ENCODE peak calls at places on chromosomes 5 and 9, in eight cellular contexts. One of them, this sample, is unnamed.

GRCh38 chr9:109699019-109699418 is 81.0 kb upstream of the PALM2AKAP2 start:
- DNase-seq in A549: no peak
- DNase-seq in fibroblast of mammary gland: peak
- DNase-seq in HFF-Myc: no peak
- DNase-seq in cardiac muscle cell: no peak
- DNase-seq in GM23338: no peak
- DNase-seq in lower lobe of right lung: no peak
- DNase-seq in ascending aorta: no peak
- DNase-seq in this sample: no peak

GRCh38 chr9:15246688-15247087 is 60.3 kb downstream of the TTC39B start:
- DNase-seq in A549: no peak
- DNase-seq in fibroblast of mammary gland: peak
- DNase-seq in HFF-Myc: no peak
- DNase-seq in cardiac muscle cell: no peak
- DNase-seq in GM23338: no peak
- DNase-seq in lower lobe of right lung: no peak
- DNase-seq in ascending aorta: no peak
- DNase-seq in this sample: no peak

GRCh38 chr9:135212961-135213360 is 125.5 kb downstream of the OLFM1 start:
- DNase-seq in A549: no peak
- DNase-seq in fibroblast of mammary gland: no peak
- DNase-seq in HFF-Myc: no peak
- DNase-seq in cardiac muscle cell: no peak
- DNase-seq in GM23338: no peak
- DNase-seq in lower lobe of right lung: peak
- DNase-seq in ascending aorta: no peak
- DNase-seq in this sample: no peak

GRCh38 chr5:50799596-50799995 is 133.2 kb downstream of the PARP8 start:
- DNase-seq in A549: no peak
- DNase-seq in fibroblast of mammary gland: no peak
- DNase-seq in HFF-Myc: no peak
- DNase-seq in cardiac muscle cell: no peak
- DNase-seq in GM23338: no peak
- DNase-seq in lower lobe of right lung: no peak
- DNase-seq in ascending aorta: no peak
- DNase-seq in this sample: no peak

GRCh38 chr5:54401515-54401914 is 54.0 kb upstream of the HSPB3 start:
- DNase-seq in A549: no peak
- DNase-seq in fibroblast of mammary gland: no peak
- DNase-seq in HFF-Myc: no peak
- DNase-seq in cardiac muscle cell: no peak
- DNase-seq in GM23338: no peak
- DNase-seq in lower lobe of right lung: no peak
- DNase-seq in ascending aorta: no peak
- DNase-seq in this sample: no peak

GRCh38 chr5:74394543-74394923 is 246.0 kb downstream of the ENC1 start:
- DNase-seq in A549: no peak
- DNase-seq in fibroblast of mammary gland: no peak
- DNase-seq in HFF-Myc: no peak
- DNase-seq in cardiac muscle cell: no peak
- DNase-seq in GM23338: peak
- DNase-seq in lower lobe of right lung: no peak
- DNase-seq in ascending aorta: no peak
- DNase-seq in this sample: no peak

GRCh38 chr9:35464056-35465025 is 25.6 kb upstream of the RUSC2 start:
- DNase-seq in A549: no peak
- DNase-seq in fibroblast of mammary gland: peak
- DNase-seq in HFF-Myc: no peak
- DNase-seq in cardiac muscle cell: no peak
- DNase-seq in GM23338: no peak
- DNase-seq in lower lobe of right lung: no peak
- DNase-seq in ascending aorta: no peak
- DNase-seq in this sample: no peak

GRCh38 chr5:164052536-164053090 is 547.2 kb downstream of the MAT2B start:
- DNase-seq in A549: no peak
- DNase-seq in fibroblast of mammary gland: peak
- DNase-seq in HFF-Myc: no peak
- DNase-seq in cardiac muscle cell: no peak
- DNase-seq in GM23338: no peak
- DNase-seq in lower lobe of right lung: no peak
- DNase-seq in ascending aorta: no peak
- DNase-seq in this sample: peak

GRCh38 chr9:110028281-110029075 is 179.5 kb downstream of the C9orf152 start:
- DNase-seq in A549: no peak
- DNase-seq in fibroblast of mammary gland: peak
- DNase-seq in HFF-Myc: no peak
- DNase-seq in cardiac muscle cell: no peak
- DNase-seq in GM23338: no peak
- DNase-seq in lower lobe of right lung: no peak
- DNase-seq in ascending aorta: no peak
- DNase-seq in this sample: no peak

GRCh38 chr5:3659907-3660306 is 64.3 kb downstream of the IRX1 start:
- DNase-seq in A549: no peak
- DNase-seq in fibroblast of mammary gland: no peak
- DNase-seq in HFF-Myc: no peak
- DNase-seq in cardiac muscle cell: no peak
- DNase-seq in GM23338: no peak
- DNase-seq in lower lobe of right lung: no peak
- DNase-seq in ascending aorta: no peak
- DNase-seq in this sample: no peak

GRCh38 chr9:16294371-16294770 is 576.1 kb downstream of the BNC2 start:
- DNase-seq in A549: no peak
- DNase-seq in fibroblast of mammary gland: peak
- DNase-seq in HFF-Myc: no peak
- DNase-seq in cardiac muscle cell: no peak
- DNase-seq in GM23338: no peak
- DNase-seq in lower lobe of right lung: no peak
- DNase-seq in ascending aorta: no peak
- DNase-seq in this sample: no peak

GRCh38 chr5:157247267-157247666 is 18.7 kb upstream of the CYFIP2 start:
- DNase-seq in A549: no peak
- DNase-seq in fibroblast of mammary gland: no peak
- DNase-seq in HFF-Myc: no peak
- DNase-seq in cardiac muscle cell: no peak
- DNase-seq in GM23338: no peak
- DNase-seq in lower lobe of right lung: no peak
- DNase-seq in ascending aorta: no peak
- DNase-seq in this sample: no peak

GRCh38 chr5:72231989-72232703 is 87.9 kb downstream of the MRPS27 start:
- DNase-seq in A549: no peak
- DNase-seq in fibroblast of mammary gland: no peak
- DNase-seq in HFF-Myc: no peak
- DNase-seq in cardiac muscle cell: no peak
- DNase-seq in GM23338: no peak
- DNase-seq in lower lobe of right lung: no peak
- DNase-seq in ascending aorta: no peak
- DNase-seq in this sample: no peak

GRCh38 chr5:174514983-174515394 is 209.4 kb upstream of the MSX2 start:
- DNase-seq in A549: no peak
- DNase-seq in fibroblast of mammary gland: no peak
- DNase-seq in HFF-Myc: no peak
- DNase-seq in cardiac muscle cell: no peak
- DNase-seq in GM23338: no peak
- DNase-seq in lower lobe of right lung: no peak
- DNase-seq in ascending aorta: no peak
- DNase-seq in this sample: no peak

GRCh38 chr5:173872887-173873286 is 15.3 kb upstream of the CPEB4 start:
- DNase-seq in A549: no peak
- DNase-seq in fibroblast of mammary gland: no peak
- DNase-seq in HFF-Myc: no peak
- DNase-seq in cardiac muscle cell: no peak
- DNase-seq in GM23338: no peak
- DNase-seq in lower lobe of right lung: no peak
- DNase-seq in ascending aorta: no peak
- DNase-seq in this sample: no peak

GRCh38 chr5:41193462-41194166 is 19.7 kb downstream of the C6 start:
- DNase-seq in A549: no peak
- DNase-seq in fibroblast of mammary gland: peak
- DNase-seq in HFF-Myc: no peak
- DNase-seq in cardiac muscle cell: no peak
- DNase-seq in GM23338: no peak
- DNase-seq in lower lobe of right lung: peak
- DNase-seq in ascending aorta: peak
- DNase-seq in this sample: no peak

GRCh38 chr5:56233230-56233629 is at the start of gene ANKRD55:
- DNase-seq in A549: no peak
- DNase-seq in fibroblast of mammary gland: no peak
- DNase-seq in HFF-Myc: no peak
- DNase-seq in cardiac muscle cell: peak
- DNase-seq in GM23338: no peak
- DNase-seq in lower lobe of right lung: no peak
- DNase-seq in ascending aorta: no peak
- DNase-seq in this sample: no peak

GRCh38 chr5:132664696-132665209 is 6.8 kb downstream of the IL13 start:
- DNase-seq in A549: no peak
- DNase-seq in fibroblast of mammary gland: no peak
- DNase-seq in HFF-Myc: no peak
- DNase-seq in cardiac muscle cell: no peak
- DNase-seq in GM23338: no peak
- DNase-seq in lower lobe of right lung: no peak
- DNase-seq in ascending aorta: no peak
- DNase-seq in this sample: no peak

GRCh38 chr5:132661231-132662003 is 3.4 kb downstream of the IL13 start:
- DNase-seq in A549: no peak
- DNase-seq in fibroblast of mammary gland: peak
- DNase-seq in HFF-Myc: no peak
- DNase-seq in cardiac muscle cell: no peak
- DNase-seq in GM23338: no peak
- DNase-seq in lower lobe of right lung: no peak
- DNase-seq in ascending aorta: peak
- DNase-seq in this sample: no peak

GRCh38 chr5:132662004-132662401 is 4.0 kb downstream of the IL13 start:
- DNase-seq in A549: no peak
- DNase-seq in fibroblast of mammary gland: no peak
- DNase-seq in HFF-Myc: no peak
- DNase-seq in cardiac muscle cell: no peak
- DNase-seq in GM23338: no peak
- DNase-seq in lower lobe of right lung: no peak
- DNase-seq in ascending aorta: peak
- DNase-seq in this sample: no peak

GRCh38 chr5:132663771-132664695 is 6.1 kb downstream of the IL13 start:
- DNase-seq in A549: no peak
- DNase-seq in fibroblast of mammary gland: no peak
- DNase-seq in HFF-Myc: no peak
- DNase-seq in cardiac muscle cell: no peak
- DNase-seq in GM23338: no peak
- DNase-seq in lower lobe of right lung: no peak
- DNase-seq in ascending aorta: no peak
- DNase-seq in this sample: no peak

GRCh38 chr5:132662925-132663770 is 5.2 kb downstream of the IL13 start:
- DNase-seq in A549: no peak
- DNase-seq in fibroblast of mammary gland: no peak
- DNase-seq in HFF-Myc: no peak
- DNase-seq in cardiac muscle cell: no peak
- DNase-seq in GM23338: peak
- DNase-seq in lower lobe of right lung: no peak
- DNase-seq in ascending aorta: peak
- DNase-seq in this sample: no peak
- TF ChIP-seq CTCF in A549: no peak
- TF ChIP-seq CTCF in fibroblast of mammary gland: no peak
- TF ChIP-seq CTCF in HFF-Myc: no peak
- TF ChIP-seq CTCF in cardiac muscle cell: no peak
- TF ChIP-seq CTCF in GM23338: no peak
- TF ChIP-seq CTCF in lower lobe of right lung: no peak
- TF ChIP-seq CTCF in ascending aorta: no peak
- TF ChIP-seq CTCF in this sample: no peak

GRCh38 chr5:149424371-149425315 is 45.6 kb upstream of the IL17B start:
- DNase-seq in A549: no peak
- DNase-seq in fibroblast of mammary gland: no peak
- DNase-seq in HFF-Myc: no peak
- DNase-seq in cardiac muscle cell: peak
- DNase-seq in GM23338: peak
- DNase-seq in lower lobe of right lung: no peak
- DNase-seq in ascending aorta: no peak
- DNase-seq in this sample: no peak
- H3K4me3 ChIP-seq in A549: no peak
- H3K4me3 ChIP-seq in fibroblast of mammary gland: no peak
- H3K4me3 ChIP-seq in HFF-Myc: no peak
- H3K4me3 ChIP-seq in cardiac muscle cell: peak
- H3K4me3 ChIP-seq in GM23338: no peak
- H3K4me3 ChIP-seq in lower lobe of right lung: no peak
- H3K4me3 ChIP-seq in ascending aorta: no peak
- H3K4me3 ChIP-seq in this sample: no peak

GRCh38 chr5:147512640-147513334 is 2.9 kb upstream of the DPYSL3 start:
- DNase-seq in A549: no peak
- DNase-seq in fibroblast of mammary gland: no peak
- DNase-seq in HFF-Myc: no peak
- DNase-seq in cardiac muscle cell: no peak
- DNase-seq in GM23338: no peak
- DNase-seq in lower lobe of right lung: no peak
- DNase-seq in ascending aorta: no peak
- DNase-seq in this sample: no peak
- TF ChIP-seq CTCF in A549: no peak
- TF ChIP-seq CTCF in fibroblast of mammary gland: no peak
- TF ChIP-seq CTCF in HFF-Myc: no peak
- TF ChIP-seq CTCF in cardiac muscle cell: no peak
- TF ChIP-seq CTCF in GM23338: no peak
- TF ChIP-seq CTCF in lower lobe of right lung: no peak
- TF ChIP-seq CTCF in ascending aorta: no peak
- TF ChIP-seq CTCF in this sample: no peak

GRCh38 chr5:25091917-25092316 is 447.1 kb upstream of the CDH10 start:
- DNase-seq in A549: no peak
- DNase-seq in fibroblast of mammary gland: no peak
- DNase-seq in HFF-Myc: no peak
- DNase-seq in cardiac muscle cell: no peak
- DNase-seq in GM23338: no peak
- DNase-seq in lower lobe of right lung: no peak
- DNase-seq in ascending aorta: no peak
- DNase-seq in this sample: no peak

GRCh38 chr5:25099538-25099937 is 454.8 kb upstream of the CDH10 start:
- DNase-seq in A549: no peak
- DNase-seq in fibroblast of mammary gland: no peak
- DNase-seq in HFF-Myc: no peak
- DNase-seq in cardiac muscle cell: no peak
- DNase-seq in GM23338: no peak
- DNase-seq in lower lobe of right lung: no peak
- DNase-seq in ascending aorta: no peak
- DNase-seq in this sample: no peak

GRCh38 chr5:25090818-25091217 is 446.0 kb upstream of the CDH10 start:
- DNase-seq in A549: no peak
- DNase-seq in fibroblast of mammary gland: no peak
- DNase-seq in HFF-Myc: no peak
- DNase-seq in cardiac muscle cell: no peak
- DNase-seq in GM23338: no peak
- DNase-seq in lower lobe of right lung: no peak
- DNase-seq in ascending aorta: no peak
- DNase-seq in this sample: no peak

GRCh38 chr5:25094219-25094618 is 449.4 kb upstream of the CDH10 start:
- DNase-seq in A549: no peak
- DNase-seq in fibroblast of mammary gland: no peak
- DNase-seq in HFF-Myc: no peak
- DNase-seq in cardiac muscle cell: no peak
- DNase-seq in GM23338: peak
- DNase-seq in lower lobe of right lung: no peak
- DNase-seq in ascending aorta: no peak
- DNase-seq in this sample: no peak

DNA sequence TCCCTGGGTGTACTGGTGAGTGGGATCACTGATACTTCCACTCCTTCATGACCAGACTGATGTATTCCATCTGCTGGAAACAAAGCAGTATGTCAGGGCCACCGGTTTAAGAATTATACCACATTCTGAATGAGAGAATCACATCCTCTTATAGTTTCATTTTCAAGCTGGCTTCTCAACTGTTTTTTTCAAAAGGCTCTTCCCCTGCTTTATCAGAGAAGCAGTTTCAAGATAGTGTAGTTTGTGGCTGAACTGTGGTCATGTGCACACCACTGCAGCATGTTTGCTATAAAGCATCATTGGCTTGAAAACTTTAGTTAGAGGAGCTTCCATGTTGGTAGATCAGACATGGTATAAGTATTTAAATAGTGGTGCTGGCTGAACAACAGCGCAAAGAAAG is 450.5 kb upstream of the CDH10 start:
- DNase-seq in A549: no peak
- DNase-seq in fibroblast of mammary gland: no peak
- DNase-seq in HFF-Myc: no peak
- DNase-seq in cardiac muscle cell: no peak
- DNase-seq in GM23338: no peak
- DNase-seq in lower lobe of right lung: no peak
- DNase-seq in ascending aorta: no peak
- DNase-seq in this sample: no peak
- H3K4me3 ChIP-seq in A549: no peak
- H3K4me3 ChIP-seq in fibroblast of mammary gland: no peak
- H3K4me3 ChIP-seq in HFF-Myc: no peak
- H3K4me3 ChIP-seq in cardiac muscle cell: no peak
- H3K4me3 ChIP-seq in GM23338: no peak
- H3K4me3 ChIP-seq in lower lobe of right lung: no peak
- H3K4me3 ChIP-seq in ascending aorta: no peak
- H3K4me3 ChIP-seq in this sample: no peak

This sample was measured in AG04449.